ENCODE peak calls at places on chromosome 4, in five cellular contexts. M, J, P, O and T are unnamed samples.
A peak's percentile ranks its signal among the peaks of the same experiment; 100 is the strongest.

GRCh38 chr4:101103381-101104142 is 243.8 kb downstream of the PPP3CA start:
- DNase-seq in O (no peak), P (no peak), M (no peak), J (no peak), T (peak; percentile 12)

GRCh38 chr4:73205482-73205881 is 53.1 kb downstream of the ANKRD17 start:
- DNase-seq in J (no peak), M (no peak), O (no peak), P (no peak), T (no peak)

GRCh38 chr4:2417196-2417764 is 1.2 kb downstream of the ZFYVE28 start:
- DNase-seq in P (no peak), O (no peak), M (no peak), J (no peak), T (peak; percentile 30)

GRCh38 chr4:127251423-127251822 is 381.3 kb upstream of the INTU start:
- DNase-seq in M (no peak), O (no peak), J (no peak), P (peak; percentile 13), T (no peak)

GRCh38 chr4:10005632-10006031 is 15.7 kb downstream of the SLC2A9 start:
- DNase-seq in M (no peak), P (no peak), O (no peak), J (no peak), T (no peak)

GRCh38 chr4:11182586-11183357 is 245.9 kb downstream of the HS3ST1 start:
- DNase-seq in J (no peak), P (no peak), M (no peak), O (no peak), T (no peak)

GRCh38 chr4:120055167-120055566 is 11.5 kb downstream of the MAD2L1 start:
- DNase-seq in O (no peak), P (no peak), J (no peak), M (no peak), T (no peak)

GRCh38 chr4:141826260-141826659 is 189.9 kb downstream of the IL15 start:
- DNase-seq in P (no peak), J (no peak), M (no peak), O (no peak), T (no peak)

GRCh38 chr4:33841120-33841519 is 2403.2 kb downstream of the ARAP2 start:
- DNase-seq in P (no peak), O (no peak), J (no peak), M (no peak), T (no peak)

GRCh38 chr4:170040031-170040680 is 14.0 kb upstream of the MFAP3L start:
- DNase-seq in P (no peak), J (no peak), M (no peak), O (no peak), T (no peak)

GRCh38 chr4:67581208-67581857 is 22.8 kb downstream of the STAP1 start:
- DNase-seq in P (no peak), J (no peak), O (no peak), M (no peak), T (no peak)

GRCh38 chr4:69617083-69617694 is 22.3 kb downstream of the UGT2A2 start:
- DNase-seq in O (peak; percentile 3), P (no peak), M (no peak), J (no peak), T (peak; percentile 30)

GRCh38 chr4:23068287-23068686 is 375.6 kb downstream of the GBA3 start:
- DNase-seq in O (no peak), P (no peak), M (no peak), J (no peak), T (no peak)

GRCh38 chr4:124862261-124862660 is 149.7 kb upstream of the ANKRD50 start:
- DNase-seq in O (no peak), M (no peak), J (no peak), P (no peak), T (no peak)

GRCh38 chr4:14193601-14194000 is 566.1 kb upstream of the BOD1L1 start:
- DNase-seq in J (no peak), M (no peak), P (no peak), O (no peak), T (no peak)

GRCh38 chr4:103303011-103303410 is 104.9 kb upstream of the CENPE start:
- DNase-seq in J (no peak), P (no peak), M (no peak), O (no peak), T (no peak)

GRCh38 chr4:78552398-78553396 is 1.1 kb downstream of the ANXA3 start:
- DNase-seq in J (no peak), P (no peak), M (no peak), O (no peak), T (no peak)

GRCh38 chr4:5798946-5799345 is 87.9 kb downstream of the EVC start:
- DNase-seq in O (no peak), P (no peak), J (no peak), M (no peak), T (no peak)

GRCh38 chr4:140755811-140756291 is 334 bp downstream of the TBC1D9 start:
- DNase-seq in P (no peak), M (no peak), O (peak; percentile 53), J (peak; percentile 74), T (peak; percentile 64)

GRCh38 chr4:139557506-139558110 is 1.6 kb upstream of the SETD7 start:
- DNase-seq in P (no peak), J (no peak), O (no peak), M (no peak), T (no peak)

GRCh38 chr4:135201081-135201480 is 999.5 kb upstream of the PABPC4L start:
- DNase-seq in J (no peak), M (no peak), P (no peak), O (no peak), T (no peak)

GRCh38 chr4:150302553-150302952 is 224.3 kb downstream of the DCLK2 start:
- DNase-seq in M (no peak), P (peak; percentile 90), O (no peak), J (no peak), T (no peak)

GRCh38 chr4:152723236-152723635 is 43.4 kb upstream of the TMEM154 start:
- DNase-seq in P (no peak), O (no peak), J (no peak), M (no peak), T (no peak)

GRCh38 chr4:40682298-40683101 is 52.8 kb upstream of the RBM47 start:
- DNase-seq in P (no peak), J (no peak), O (no peak), M (no peak), T (no peak)

GRCh38 chr4:70632028-70632427 is 3.5 kb downstream of the ENAM start:
- DNase-seq in P (no peak), O (no peak), J (no peak), M (no peak), T (no peak)

GRCh38 chr4:101599620-101600019 is 190.9 kb upstream of the BANK1 start:
- DNase-seq in M (no peak), O (no peak), P (peak; percentile 46), J (no peak), T (no peak)

GRCh38 chr4:189202182-189202868 is 738.3 kb upstream of the FRG1 start:
- DNase-seq in J (peak; percentile 58), M (peak; percentile 1), P (peak; percentile 72), O (peak; percentile 53), T (peak; percentile 59)

GRCh38 chr4:85787133-85787532 is 312.2 kb downstream of the ARHGAP24 start:
- DNase-seq in O (no peak), J (no peak), M (no peak), P (no peak), T (no peak)

GRCh38 chr4:3291969-3292570 is 751 bp upstream of the RGS12 start:
- DNase-seq in O (peak; percentile 36), M (no peak), J (peak; percentile 82), P (no peak), T (peak; percentile 61)

GRCh38 chr4:40316782-40317635 is 18.1 kb upstream of the CHRNA9 start:
- DNase-seq in P (peak; percentile 93), J (no peak), O (peak; percentile 53), M (no peak), T (peak; percentile 62)

DNA sequence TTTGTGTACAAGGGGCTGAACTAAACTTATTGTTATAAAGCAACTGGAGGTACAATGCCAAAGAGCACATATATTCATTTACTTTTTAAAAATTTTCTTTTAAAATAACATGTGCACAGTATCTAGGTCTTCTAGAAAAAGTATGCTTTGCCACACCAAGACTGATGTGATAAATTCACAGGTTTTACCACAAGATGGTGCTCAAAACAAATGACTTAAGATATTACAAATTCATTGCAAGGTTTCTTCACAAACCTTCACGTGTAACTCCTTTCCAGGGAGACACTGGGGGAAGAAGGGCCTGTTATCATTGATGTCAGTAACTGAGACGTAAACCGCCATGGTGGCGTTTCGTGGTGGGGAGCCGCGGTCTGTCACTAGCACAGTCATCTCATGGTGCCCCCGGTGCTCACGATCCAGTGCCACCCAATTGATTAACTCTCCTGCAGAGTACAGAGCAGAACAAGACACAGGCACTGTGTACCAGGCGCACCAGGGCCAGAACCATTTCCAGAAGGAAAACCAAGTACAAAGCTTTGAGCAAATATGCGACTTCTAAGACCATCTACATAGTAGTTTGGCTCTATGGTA is 162.2 kb downstream of the DCHS2 start:
- DNase-seq in J (no peak), P (no peak), M (no peak), O (no peak), T (no peak)
- TF ChIP-seq CTCF in J (no peak), P (peak; percentile 7), M (peak; percentile 23), O (peak; percentile 66), T (peak; percentile 37)

DNA sequence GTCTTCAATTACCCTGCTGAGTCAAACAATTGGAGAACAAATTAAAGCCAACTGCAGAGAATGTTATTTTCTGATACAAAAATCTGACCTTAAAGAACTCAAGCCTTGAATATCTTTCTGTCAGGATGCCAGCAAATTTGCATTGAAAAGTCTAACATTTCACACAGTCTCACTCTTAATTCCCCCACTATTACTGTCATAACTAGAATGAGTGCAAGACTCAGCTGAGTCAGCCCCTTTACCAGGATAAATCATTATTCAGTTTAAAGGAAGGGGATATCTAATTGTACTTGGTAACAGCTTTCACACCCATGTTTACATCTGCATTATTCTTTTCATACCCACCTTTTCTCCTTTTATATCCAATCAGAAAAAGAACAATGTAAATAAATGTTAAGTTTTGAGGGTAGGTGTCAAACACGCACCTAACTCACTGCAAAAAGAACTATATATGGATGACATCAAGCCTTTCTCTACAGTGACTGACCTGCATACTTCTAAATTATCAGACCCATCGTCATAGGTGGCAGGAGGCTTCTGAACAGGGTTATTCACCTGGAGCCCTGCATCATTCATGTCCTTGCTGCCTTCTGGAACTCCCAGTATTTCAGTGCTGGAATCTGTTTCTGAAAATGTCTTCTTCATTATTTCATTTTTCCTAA is 117.4 kb downstream of the TMA16 start:
- DNase-seq in M (no peak), O (no peak), P (no peak), J (no peak), T (no peak)
- TF ChIP-seq CTCF in M (no peak), O (no peak), P (no peak), J (no peak), T (no peak)

GRCh38 chr4:66028668-66029067 is 358.4 kb upstream of the EPHA5 start:
- DNase-seq in O (no peak), J (no peak), P (no peak), M (no peak), T (no peak)
- TF ChIP-seq CTCF in O (no peak), J (no peak), P (no peak), M (no peak), T (no peak)

GRCh38 chr4:12414181-12414812 is 985.6 kb upstream of the HS3ST1 start:
- DNase-seq in P (no peak), J (no peak), O (no peak), M (no peak), T (no peak)

GRCh38 chr4:12411072-12411471 is 982.4 kb upstream of the HS3ST1 start:
- DNase-seq in M (no peak), O (no peak), P (no peak), J (no peak), T (no peak)

GRCh38 chr4:12409507-12410190 is 981.0 kb upstream of the HS3ST1 start:
- DNase-seq in O (no peak), M (no peak), J (no peak), P (no peak), T (no peak)
- TF ChIP-seq CTCF in O (no peak), M (no peak), J (no peak), P (no peak), T (no peak)